ENCODE peak calls at places on chromosomes 13 and 19, in seven cellular contexts. One of them, this sample, is unnamed.

GRCh38 chr13:46296920-46297319 is 85.2 kb downstream of the LRRC63 start:
- DNase-seq in SHP77 treated with DMSO at 0.1 percent for 48 hours: no peak
- DNase-seq in left lobe of liver: no peak
- DNase-seq in neural crest cell: no peak
- DNase-seq in activated CD4-positive, alpha-beta T cell treated with anti-CD3 and anti-CD28 coated beads for 48 hours: no peak
- DNase-seq in NCI-H82: no peak
- DNase-seq in thoracic aorta: no peak
- DNase-seq in this sample: no peak

GRCh38 chr19:383040-383439 is 25.9 kb downstream of the C2CD4C start:
- DNase-seq in SHP77 treated with DMSO at 0.1 percent for 48 hours: no peak
- DNase-seq in left lobe of liver: no peak
- DNase-seq in neural crest cell: no peak
- DNase-seq in activated CD4-positive, alpha-beta T cell treated with anti-CD3 and anti-CD28 coated beads for 48 hours: no peak
- DNase-seq in NCI-H82: no peak
- DNase-seq in thoracic aorta: no peak
- DNase-seq in this sample: no peak

GRCh38 chr13:49124693-49125304 is 95.3 kb upstream of the MLNR start:
- DNase-seq in SHP77 treated with DMSO at 0.1 percent for 48 hours: no peak
- DNase-seq in left lobe of liver: no peak
- DNase-seq in neural crest cell: no peak
- DNase-seq in activated CD4-positive, alpha-beta T cell treated with anti-CD3 and anti-CD28 coated beads for 48 hours: no peak
- DNase-seq in NCI-H82: no peak
- DNase-seq in thoracic aorta: no peak
- DNase-seq in this sample: no peak

GRCh38 chr13:46495647-46496046 is 57.3 kb upstream of the LRCH1 start:
- DNase-seq in SHP77 treated with DMSO at 0.1 percent for 48 hours: no peak
- DNase-seq in left lobe of liver: no peak
- DNase-seq in neural crest cell: no peak
- DNase-seq in activated CD4-positive, alpha-beta T cell treated with anti-CD3 and anti-CD28 coated beads for 48 hours: no peak
- DNase-seq in NCI-H82: no peak
- DNase-seq in thoracic aorta: no peak
- DNase-seq in this sample: no peak

GRCh38 chr13:51067376-51068125 is 43.5 kb downstream of the C13orf42 start:
- DNase-seq in SHP77 treated with DMSO at 0.1 percent for 48 hours: no peak
- DNase-seq in left lobe of liver: no peak
- DNase-seq in neural crest cell: no peak
- DNase-seq in activated CD4-positive, alpha-beta T cell treated with anti-CD3 and anti-CD28 coated beads for 48 hours: no peak
- DNase-seq in NCI-H82: no peak
- DNase-seq in thoracic aorta: no peak
- DNase-seq in this sample: no peak

GRCh38 chr19:6527893-6528543 is 2.8 kb upstream of the TNFSF9 start:
- DNase-seq in SHP77 treated with DMSO at 0.1 percent for 48 hours: no peak
- DNase-seq in left lobe of liver: no peak
- DNase-seq in neural crest cell: no peak
- DNase-seq in activated CD4-positive, alpha-beta T cell treated with anti-CD3 and anti-CD28 coated beads for 48 hours: no peak
- DNase-seq in NCI-H82: no peak
- DNase-seq in thoracic aorta: no peak
- DNase-seq in this sample: no peak

GRCh38 chr13:89315287-89315686 is 1644.1 kb downstream of the SLITRK5 start:
- DNase-seq in SHP77 treated with DMSO at 0.1 percent for 48 hours: no peak
- DNase-seq in left lobe of liver: no peak
- DNase-seq in neural crest cell: no peak
- DNase-seq in activated CD4-positive, alpha-beta T cell treated with anti-CD3 and anti-CD28 coated beads for 48 hours: no peak
- DNase-seq in NCI-H82: no peak
- DNase-seq in thoracic aorta: no peak
- DNase-seq in this sample: no peak

GRCh38 chr19:33831835-33832234 is 35.2 kb downstream of the KCTD15 start:
- DNase-seq in SHP77 treated with DMSO at 0.1 percent for 48 hours: no peak
- DNase-seq in left lobe of liver: no peak
- DNase-seq in neural crest cell: no peak
- DNase-seq in activated CD4-positive, alpha-beta T cell treated with anti-CD3 and anti-CD28 coated beads for 48 hours: no peak
- DNase-seq in NCI-H82: no peak
- DNase-seq in thoracic aorta: no peak
- DNase-seq in this sample: no peak

GRCh38 chr13:30895773-30896172 is 10.3 kb upstream of the MEDAG start:
- DNase-seq in SHP77 treated with DMSO at 0.1 percent for 48 hours: no peak
- DNase-seq in left lobe of liver: no peak
- DNase-seq in neural crest cell: no peak
- DNase-seq in activated CD4-positive, alpha-beta T cell treated with anti-CD3 and anti-CD28 coated beads for 48 hours: no peak
- DNase-seq in NCI-H82: peak
- DNase-seq in thoracic aorta: peak
- DNase-seq in this sample: no peak

This sample was measured in omental fat pad.